ENCODE peak calls at places on chromosome 17, in eight cellular contexts. M is WTC11; P is NCI-H2107; Q is T-helper 9 cell; Z is activated CD8-positive, alpha-beta memory T cell treated with anti-CD3 and anti-CD28 coated beads for 48 hours; L is HFFc6; J is left ventricle myocardium inferior; T is GF-D8. O is an unnamed sample.

GRCh38 chr17:43834106-43834505 is 1.2 kb upstream of the MPP3 start:
- DNase-seq in Z (no peak), Q (no peak), T (no peak), J (no peak), L (no peak), M (no peak), P (no peak), O (no peak)

GRCh38 chr17:46889992-46890564 is 32.9 kb upstream of the GOSR2 start:
- DNase-seq in Q (no peak), L (no peak), M (no peak), J (no peak), Z (no peak), P (no peak), T (no peak), O (no peak)

GRCh38 chr17:68461589-68461988 is 4.3 kb upstream of the WIPI1 start:
- DNase-seq in M (no peak), T (no peak), Q (no peak), P (no peak), J (no peak), Z (no peak), L (no peak), O (peak)

GRCh38 chr17:44146375-44147346 is 4.9 kb downstream of the HROB start:
- DNase-seq in Z (no peak), M (no peak), L (no peak), Q (no peak), T (no peak), P (no peak), J (no peak), O (no peak)

GRCh38 chr17:2853111-2853721 is 57.0 kb downstream of the RAP1GAP2 start:
- DNase-seq in P (no peak), M (peak), T (no peak), J (peak), Z (no peak), Q (peak), L (peak), O (peak)

GRCh38 chr17:63279498-63280230 is 166.4 kb downstream of the CYB561 start:
- DNase-seq in L (peak), Q (no peak), P (no peak), T (no peak), J (no peak), Z (no peak), M (no peak), O (no peak)

GRCh38 chr17:6587310-6587709 is 31.0 kb upstream of the PITPNM3 start:
- DNase-seq in J (no peak), P (no peak), T (no peak), M (no peak), Z (no peak), Q (no peak), L (no peak), O (no peak)

GRCh38 chr17:72943826-72944689 is 148.4 kb downstream of the SLC39A11 start:
- DNase-seq in J (no peak), P (no peak), M (no peak), L (no peak), Z (no peak), Q (no peak), T (no peak), O (no peak)

GRCh38 chr17:67366193-67367157 is at the start of gene PSMD12:
- DNase-seq in J (peak), M (peak), P (peak), Q (peak), L (peak), Z (peak), T (peak), O (peak)